ENCODE peak calls at places on chromosome 13, in seven cellular contexts. One of them, this sample, is unnamed.
A peak's percentile ranks its signal among the peaks of the same experiment; 100 is the strongest.

GRCh38 chr13:96020155-96020575 is 33.0 kb downstream of the UGGT2 start:
- DNase-seq in CD4-positive, alpha-beta T cell: no peak
- DNase-seq in A549: peak; percentile 31
- DNase-seq in HCT116: peak; percentile 56
- DNase-seq in iris pigment epithelial cell: peak; percentile 82
- DNase-seq in activated CD8-positive, alpha-beta T cell treated with anti-CD3 and anti-CD28 coated beads, Interleukin-2, amount 10 ng/mL, durations not matched to agents 7 days and 5 days: peak; percentile 25
- DNase-seq in mammary epithelial cell: peak; percentile 39
- DNase-seq in this sample: peak; percentile 37

GRCh38 chr13:73273737-73274136 is 214.9 kb downstream of the KLF5 start:
- DNase-seq in HCT116: no peak
- DNase-seq in iris pigment epithelial cell: peak; percentile 96
- DNase-seq in A549: no peak
- DNase-seq in CD4-positive, alpha-beta T cell: no peak
- DNase-seq in activated CD8-positive, alpha-beta T cell treated with anti-CD3 and anti-CD28 coated beads, Interleukin-2, amount 10 ng/mL, durations not matched to agents 7 days and 5 days: no peak
- DNase-seq in mammary epithelial cell: peak; percentile 37
- DNase-seq in this sample: peak; percentile 22

GRCh38 chr13:102003848-102004570 is 397.8 kb downstream of the FGF14 start:
- DNase-seq in HCT116: no peak
- DNase-seq in A549: no peak
- DNase-seq in CD4-positive, alpha-beta T cell: no peak
- DNase-seq in activated CD8-positive, alpha-beta T cell treated with anti-CD3 and anti-CD28 coated beads, Interleukin-2, amount 10 ng/mL, durations not matched to agents 7 days and 5 days: no peak
- DNase-seq in iris pigment epithelial cell: peak; percentile 71
- DNase-seq in mammary epithelial cell: no peak
- DNase-seq in this sample: peak; percentile 23

GRCh38 chr13:71873418-71874276 is 6.6 kb upstream of the DACH1 start:
- DNase-seq in A549: no peak
- DNase-seq in iris pigment epithelial cell: no peak
- DNase-seq in HCT116: no peak
- DNase-seq in activated CD8-positive, alpha-beta T cell treated with anti-CD3 and anti-CD28 coated beads, Interleukin-2, amount 10 ng/mL, durations not matched to agents 7 days and 5 days: no peak
- DNase-seq in CD4-positive, alpha-beta T cell: no peak
- DNase-seq in mammary epithelial cell: no peak
- DNase-seq in this sample: no peak

GRCh38 chr13:68380041-68380973 is 1150.2 kb upstream of the PCDH9 start:
- DNase-seq in iris pigment epithelial cell: no peak
- DNase-seq in HCT116: no peak
- DNase-seq in A549: no peak
- DNase-seq in mammary epithelial cell: no peak
- DNase-seq in activated CD8-positive, alpha-beta T cell treated with anti-CD3 and anti-CD28 coated beads, Interleukin-2, amount 10 ng/mL, durations not matched to agents 7 days and 5 days: no peak
- DNase-seq in CD4-positive, alpha-beta T cell: no peak
- DNase-seq in this sample: no peak

GRCh38 chr13:104869501-104869900 is 1666.0 kb downstream of the EFNB2 start:
- DNase-seq in iris pigment epithelial cell: peak; percentile 78
- DNase-seq in HCT116: no peak
- DNase-seq in CD4-positive, alpha-beta T cell: no peak
- DNase-seq in mammary epithelial cell: peak; percentile 12
- DNase-seq in A549: no peak
- DNase-seq in activated CD8-positive, alpha-beta T cell treated with anti-CD3 and anti-CD28 coated beads, Interleukin-2, amount 10 ng/mL, durations not matched to agents 7 days and 5 days: no peak
- DNase-seq in this sample: no peak

GRCh38 chr13:25948910-25949309 is 102.9 kb downstream of the SHISA2 start:
- DNase-seq in CD4-positive, alpha-beta T cell: no peak
- DNase-seq in mammary epithelial cell: peak; percentile 42
- DNase-seq in activated CD8-positive, alpha-beta T cell treated with anti-CD3 and anti-CD28 coated beads, Interleukin-2, amount 10 ng/mL, durations not matched to agents 7 days and 5 days: no peak
- DNase-seq in A549: no peak
- DNase-seq in HCT116: no peak
- DNase-seq in iris pigment epithelial cell: no peak
- DNase-seq in this sample: no peak

GRCh38 chr13:112444001-112444311 is 67.8 kb downstream of the SPACA7 start:
- DNase-seq in HCT116: peak; percentile 34
- DNase-seq in CD4-positive, alpha-beta T cell: no peak
- DNase-seq in A549: peak; percentile 38
- DNase-seq in activated CD8-positive, alpha-beta T cell treated with anti-CD3 and anti-CD28 coated beads, Interleukin-2, amount 10 ng/mL, durations not matched to agents 7 days and 5 days: peak; percentile 70
- DNase-seq in mammary epithelial cell: peak; percentile 27
- DNase-seq in iris pigment epithelial cell: peak; percentile 52
- DNase-seq in this sample: peak; percentile 29

GRCh38 chr13:28753208-28753892 is 34.6 kb upstream of the SLC46A3 start:
- DNase-seq in HCT116: peak; percentile 76
- DNase-seq in iris pigment epithelial cell: peak; percentile 87
- DNase-seq in mammary epithelial cell: peak; percentile 73
- DNase-seq in CD4-positive, alpha-beta T cell: no peak
- DNase-seq in A549: peak; percentile 61
- DNase-seq in activated CD8-positive, alpha-beta T cell treated with anti-CD3 and anti-CD28 coated beads, Interleukin-2, amount 10 ng/mL, durations not matched to agents 7 days and 5 days: no peak
- DNase-seq in this sample: peak; percentile 94

GRCh38 chr13:102948006-102948405 is 102.2 kb downstream of the ERCC5 start:
- DNase-seq in A549: no peak
- DNase-seq in CD4-positive, alpha-beta T cell: no peak
- DNase-seq in HCT116: no peak
- DNase-seq in mammary epithelial cell: no peak
- DNase-seq in activated CD8-positive, alpha-beta T cell treated with anti-CD3 and anti-CD28 coated beads, Interleukin-2, amount 10 ng/mL, durations not matched to agents 7 days and 5 days: no peak
- DNase-seq in iris pigment epithelial cell: peak; percentile 29
- DNase-seq in this sample: peak; percentile 33

GRCh38 chr13:73036566-73036965 is 22.2 kb upstream of the KLF5 start:
- DNase-seq in A549: no peak
- DNase-seq in CD4-positive, alpha-beta T cell: no peak
- DNase-seq in mammary epithelial cell: no peak
- DNase-seq in activated CD8-positive, alpha-beta T cell treated with anti-CD3 and anti-CD28 coated beads, Interleukin-2, amount 10 ng/mL, durations not matched to agents 7 days and 5 days: no peak
- DNase-seq in iris pigment epithelial cell: no peak
- DNase-seq in HCT116: no peak
- DNase-seq in this sample: no peak

GRCh38 chr13:79287994-79288795 is 117.9 kb downstream of the RBM26 start:
- DNase-seq in CD4-positive, alpha-beta T cell: no peak
- DNase-seq in iris pigment epithelial cell: no peak
- DNase-seq in A549: no peak
- DNase-seq in mammary epithelial cell: no peak
- DNase-seq in activated CD8-positive, alpha-beta T cell treated with anti-CD3 and anti-CD28 coated beads, Interleukin-2, amount 10 ng/mL, durations not matched to agents 7 days and 5 days: no peak
- DNase-seq in HCT116: no peak
- DNase-seq in this sample: no peak

GRCh38 chr13:43364210-43365041 is 341.0 kb downstream of the DNAJC15 start:
- DNase-seq in CD4-positive, alpha-beta T cell: no peak
- DNase-seq in A549: no peak
- DNase-seq in iris pigment epithelial cell: peak; percentile 86
- DNase-seq in mammary epithelial cell: no peak
- DNase-seq in activated CD8-positive, alpha-beta T cell treated with anti-CD3 and anti-CD28 coated beads, Interleukin-2, amount 10 ng/mL, durations not matched to agents 7 days and 5 days: no peak
- DNase-seq in HCT116: no peak
- DNase-seq in this sample: peak; percentile 16

GRCh38 chr13:78022164-78022877 is 103.7 kb upstream of the EDNRB start:
- DNase-seq in iris pigment epithelial cell: peak; percentile 68
- DNase-seq in A549: no peak
- DNase-seq in mammary epithelial cell: peak; percentile 60
- DNase-seq in HCT116: no peak
- DNase-seq in CD4-positive, alpha-beta T cell: peak; percentile 7
- DNase-seq in activated CD8-positive, alpha-beta T cell treated with anti-CD3 and anti-CD28 coated beads, Interleukin-2, amount 10 ng/mL, durations not matched to agents 7 days and 5 days: peak; percentile 76
- DNase-seq in this sample: no peak

GRCh38 chr13:39414339-39414738 is 188.7 kb downstream of the LHFPL6 start:
- DNase-seq in A549: no peak
- DNase-seq in mammary epithelial cell: no peak
- DNase-seq in HCT116: no peak
- DNase-seq in activated CD8-positive, alpha-beta T cell treated with anti-CD3 and anti-CD28 coated beads, Interleukin-2, amount 10 ng/mL, durations not matched to agents 7 days and 5 days: no peak
- DNase-seq in iris pigment epithelial cell: no peak
- DNase-seq in CD4-positive, alpha-beta T cell: no peak
- DNase-seq in this sample: no peak

GRCh38 chr13:43758834-43759233 is 27.9 kb downstream of the ENOX1 start:
- DNase-seq in CD4-positive, alpha-beta T cell: no peak
- DNase-seq in A549: no peak
- DNase-seq in activated CD8-positive, alpha-beta T cell treated with anti-CD3 and anti-CD28 coated beads, Interleukin-2, amount 10 ng/mL, durations not matched to agents 7 days and 5 days: no peak
- DNase-seq in mammary epithelial cell: no peak
- DNase-seq in iris pigment epithelial cell: no peak
- DNase-seq in HCT116: no peak
- DNase-seq in this sample: no peak

GRCh38 chr13:21872795-21873194 is 201.9 kb downstream of the FGF9 start:
- DNase-seq in iris pigment epithelial cell: no peak
- DNase-seq in A549: no peak
- DNase-seq in CD4-positive, alpha-beta T cell: no peak
- DNase-seq in activated CD8-positive, alpha-beta T cell treated with anti-CD3 and anti-CD28 coated beads, Interleukin-2, amount 10 ng/mL, durations not matched to agents 7 days and 5 days: no peak
- DNase-seq in HCT116: no peak
- DNase-seq in mammary epithelial cell: peak; percentile 58
- DNase-seq in this sample: no peak

GRCh38 chr13:87384099-87384498 is 287.1 kb upstream of the SLITRK5 start:
- DNase-seq in A549: no peak
- DNase-seq in activated CD8-positive, alpha-beta T cell treated with anti-CD3 and anti-CD28 coated beads, Interleukin-2, amount 10 ng/mL, durations not matched to agents 7 days and 5 days: no peak
- DNase-seq in HCT116: no peak
- DNase-seq in mammary epithelial cell: no peak
- DNase-seq in iris pigment epithelial cell: no peak
- DNase-seq in CD4-positive, alpha-beta T cell: no peak
- DNase-seq in this sample: no peak

GRCh38 chr13:97000295-97000925 is 6.1 kb upstream of the OXGR1 start:
- DNase-seq in activated CD8-positive, alpha-beta T cell treated with anti-CD3 and anti-CD28 coated beads, Interleukin-2, amount 10 ng/mL, durations not matched to agents 7 days and 5 days: no peak
- DNase-seq in HCT116: no peak
- DNase-seq in iris pigment epithelial cell: peak; percentile 27
- DNase-seq in CD4-positive, alpha-beta T cell: no peak
- DNase-seq in mammary epithelial cell: no peak
- DNase-seq in A549: no peak
- DNase-seq in this sample: peak; percentile 44

GRCh38 chr13:112078879-112079526 is 12.1 kb downstream of the SOX1 start:
- DNase-seq in CD4-positive, alpha-beta T cell: no peak
- DNase-seq in iris pigment epithelial cell: no peak
- DNase-seq in activated CD8-positive, alpha-beta T cell treated with anti-CD3 and anti-CD28 coated beads, Interleukin-2, amount 10 ng/mL, durations not matched to agents 7 days and 5 days: no peak
- DNase-seq in mammary epithelial cell: no peak
- DNase-seq in A549: no peak
- DNase-seq in HCT116: no peak
- DNase-seq in this sample: no peak

GRCh38 chr13:98399756-98400155 is 177.2 kb downstream of the STK24 start:
- DNase-seq in CD4-positive, alpha-beta T cell: no peak
- DNase-seq in A549: no peak
- DNase-seq in HCT116: no peak
- DNase-seq in iris pigment epithelial cell: no peak
- DNase-seq in activated CD8-positive, alpha-beta T cell treated with anti-CD3 and anti-CD28 coated beads, Interleukin-2, amount 10 ng/mL, durations not matched to agents 7 days and 5 days: no peak
- DNase-seq in mammary epithelial cell: no peak
- DNase-seq in this sample: peak; percentile 23

GRCh38 chr13:71115301-71115700 is 751.7 kb downstream of the DACH1 start:
- DNase-seq in CD4-positive, alpha-beta T cell: no peak
- DNase-seq in activated CD8-positive, alpha-beta T cell treated with anti-CD3 and anti-CD28 coated beads, Interleukin-2, amount 10 ng/mL, durations not matched to agents 7 days and 5 days: no peak
- DNase-seq in A549: no peak
- DNase-seq in HCT116: no peak
- DNase-seq in iris pigment epithelial cell: no peak
- DNase-seq in mammary epithelial cell: no peak
- DNase-seq in this sample: no peak

GRCh38 chr13:90270231-90270630 is 1077.3 kb upstream of the MIR17HG start:
- DNase-seq in A549: no peak
- DNase-seq in HCT116: no peak
- DNase-seq in activated CD8-positive, alpha-beta T cell treated with anti-CD3 and anti-CD28 coated beads, Interleukin-2, amount 10 ng/mL, durations not matched to agents 7 days and 5 days: no peak
- DNase-seq in iris pigment epithelial cell: no peak
- DNase-seq in mammary epithelial cell: no peak
- DNase-seq in CD4-positive, alpha-beta T cell: no peak
- DNase-seq in this sample: no peak

GRCh38 chr13:50670272-50670671 is 173.2 kb downstream of the DLEU7 start:
- DNase-seq in A549: no peak
- DNase-seq in iris pigment epithelial cell: no peak
- DNase-seq in mammary epithelial cell: no peak
- DNase-seq in CD4-positive, alpha-beta T cell: no peak
- DNase-seq in HCT116: no peak
- DNase-seq in activated CD8-positive, alpha-beta T cell treated with anti-CD3 and anti-CD28 coated beads, Interleukin-2, amount 10 ng/mL, durations not matched to agents 7 days and 5 days: no peak
- DNase-seq in this sample: no peak

GRCh38 chr13:91804724-91805123 is 406.3 kb downstream of the GPC5 start:
- DNase-seq in CD4-positive, alpha-beta T cell: no peak
- DNase-seq in iris pigment epithelial cell: no peak
- DNase-seq in A549: no peak
- DNase-seq in mammary epithelial cell: no peak
- DNase-seq in HCT116: no peak
- DNase-seq in activated CD8-positive, alpha-beta T cell treated with anti-CD3 and anti-CD28 coated beads, Interleukin-2, amount 10 ng/mL, durations not matched to agents 7 days and 5 days: no peak
- DNase-seq in this sample: no peak

GRCh38 chr13:31008400-31009115 is 76.1 kb downstream of the TEX26 start:
- DNase-seq in activated CD8-positive, alpha-beta T cell treated with anti-CD3 and anti-CD28 coated beads, Interleukin-2, amount 10 ng/mL, durations not matched to agents 7 days and 5 days: peak; percentile 31
- DNase-seq in HCT116: no peak
- DNase-seq in A549: no peak
- DNase-seq in CD4-positive, alpha-beta T cell: no peak
- DNase-seq in iris pigment epithelial cell: peak; percentile 59
- DNase-seq in mammary epithelial cell: peak; percentile 34
- DNase-seq in this sample: no peak

GRCh38 chr13:98432638-98433037 is 144.3 kb downstream of the STK24 start:
- DNase-seq in iris pigment epithelial cell: no peak
- DNase-seq in HCT116: no peak
- DNase-seq in activated CD8-positive, alpha-beta T cell treated with anti-CD3 and anti-CD28 coated beads, Interleukin-2, amount 10 ng/mL, durations not matched to agents 7 days and 5 days: no peak
- DNase-seq in A549: no peak
- DNase-seq in mammary epithelial cell: no peak
- DNase-seq in CD4-positive, alpha-beta T cell: no peak
- DNase-seq in this sample: no peak

GRCh38 chr13:73898276-73898675 is 235.9 kb downstream of the KLF12 start:
- DNase-seq in mammary epithelial cell: peak; percentile 1
- DNase-seq in activated CD8-positive, alpha-beta T cell treated with anti-CD3 and anti-CD28 coated beads, Interleukin-2, amount 10 ng/mL, durations not matched to agents 7 days and 5 days: no peak
- DNase-seq in CD4-positive, alpha-beta T cell: no peak
- DNase-seq in HCT116: no peak
- DNase-seq in iris pigment epithelial cell: no peak
- DNase-seq in A549: no peak
- DNase-seq in this sample: no peak

GRCh38 chr13:111319521-111319920 is 921 bp upstream of the TEX29 start:
- DNase-seq in iris pigment epithelial cell: no peak
- DNase-seq in activated CD8-positive, alpha-beta T cell treated with anti-CD3 and anti-CD28 coated beads, Interleukin-2, amount 10 ng/mL, durations not matched to agents 7 days and 5 days: no peak
- DNase-seq in CD4-positive, alpha-beta T cell: no peak
- DNase-seq in mammary epithelial cell: no peak
- DNase-seq in A549: no peak
- DNase-seq in HCT116: no peak
- DNase-seq in this sample: no peak

GRCh38 chr13:50537029-50537428 is 306.5 kb downstream of the DLEU7 start:
- DNase-seq in A549: no peak
- DNase-seq in iris pigment epithelial cell: no peak
- DNase-seq in mammary epithelial cell: peak; percentile 52
- DNase-seq in HCT116: no peak
- DNase-seq in activated CD8-positive, alpha-beta T cell treated with anti-CD3 and anti-CD28 coated beads, Interleukin-2, amount 10 ng/mL, durations not matched to agents 7 days and 5 days: no peak
- DNase-seq in CD4-positive, alpha-beta T cell: no peak
- DNase-seq in this sample: no peak

GRCh38 chr13:113029487-113030258 is 60.7 kb downstream of the MCF2L start:
- DNase-seq in mammary epithelial cell: no peak
- DNase-seq in iris pigment epithelial cell: no peak
- DNase-seq in activated CD8-positive, alpha-beta T cell treated with anti-CD3 and anti-CD28 coated beads, Interleukin-2, amount 10 ng/mL, durations not matched to agents 7 days and 5 days: peak; percentile 51
- DNase-seq in A549: peak; percentile 21
- DNase-seq in CD4-positive, alpha-beta T cell: no peak
- DNase-seq in HCT116: no peak
- DNase-seq in this sample: peak; percentile 38

GRCh38 chr13:24008679-24009078 is 111.4 kb upstream of the C1QTNF9B start:
- DNase-seq in HCT116: no peak
- DNase-seq in mammary epithelial cell: no peak
- DNase-seq in CD4-positive, alpha-beta T cell: no peak
- DNase-seq in iris pigment epithelial cell: no peak
- DNase-seq in A549: no peak
- DNase-seq in activated CD8-positive, alpha-beta T cell treated with anti-CD3 and anti-CD28 coated beads, Interleukin-2, amount 10 ng/mL, durations not matched to agents 7 days and 5 days: no peak
- DNase-seq in this sample: peak; percentile 16

GRCh38 chr13:35716186-35716585 is 239.7 kb upstream of the MAB21L1 start:
- DNase-seq in HCT116: no peak
- DNase-seq in mammary epithelial cell: no peak
- DNase-seq in activated CD8-positive, alpha-beta T cell treated with anti-CD3 and anti-CD28 coated beads, Interleukin-2, amount 10 ng/mL, durations not matched to agents 7 days and 5 days: no peak
- DNase-seq in iris pigment epithelial cell: peak; percentile 26
- DNase-seq in CD4-positive, alpha-beta T cell: no peak
- DNase-seq in A549: no peak
- DNase-seq in this sample: no peak

GRCh38 chr13:98307744-98308524 is 130.9 kb upstream of the RNF113B start:
- DNase-seq in CD4-positive, alpha-beta T cell: no peak
- DNase-seq in HCT116: no peak
- DNase-seq in activated CD8-positive, alpha-beta T cell treated with anti-CD3 and anti-CD28 coated beads, Interleukin-2, amount 10 ng/mL, durations not matched to agents 7 days and 5 days: no peak
- DNase-seq in mammary epithelial cell: no peak
- DNase-seq in A549: no peak
- DNase-seq in iris pigment epithelial cell: peak; percentile 66
- DNase-seq in this sample: peak; percentile 38

GRCh38 chr13:65677906-65678305 is 1552.2 kb downstream of the PCDH9 start:
- DNase-seq in A549: no peak
- DNase-seq in HCT116: peak; percentile 12
- DNase-seq in CD4-positive, alpha-beta T cell: no peak
- DNase-seq in iris pigment epithelial cell: peak; percentile 27
- DNase-seq in mammary epithelial cell: no peak
- DNase-seq in activated CD8-positive, alpha-beta T cell treated with anti-CD3 and anti-CD28 coated beads, Interleukin-2, amount 10 ng/mL, durations not matched to agents 7 days and 5 days: no peak
- DNase-seq in this sample: peak; percentile 20

This sample was measured in foreskin fibroblast.